ENCODE peak calls at places on chromosomes 4 and X, in six cellular contexts. L is K562, Y is HepG2, E is HCT116, T is GM12878, V is upper lobe of left lung. R is an unnamed sample.

GRCh38 chr4:4512282-4512681 is 29.6 kb downstream of the STX18 start:
- ATAC-seq in E (no peak), T (no peak), Y (peak), V (no peak), L (no peak), R (no peak)

GRCh38 chr4:8058031-8058479 is 100.6 kb downstream of the ABLIM2 start:
- ATAC-seq in T (no peak), V (no peak), L (no peak), Y (peak), E (no peak), R (no peak)

GRCh38 chr4:18291313-18291712 is 269.8 kb upstream of the LCORL start:
- ATAC-seq in T (no peak), E (no peak), Y (no peak), V (no peak), L (no peak), R (no peak)

GRCh38 chr4:681736-682451 is 7.1 kb downstream of the SLC49A3 start:
- ATAC-seq in E (peak), L (peak), Y (peak), V (no peak), T (no peak), R (peak)

GRCh38 chrX:18666614-18667013 is 5.3 kb downstream of the RS1 start:
- ATAC-seq in T (no peak), L (no peak), V (no peak), E (no peak), Y (no peak), R (no peak)

GRCh38 chr4:13966241-13967195 is 339.0 kb upstream of the BOD1L1 start:
- ATAC-seq in T (no peak), Y (no peak), E (no peak), V (no peak), L (no peak), R (no peak)

GRCh38 chrX:43002526-43003203 is 224.7 kb upstream of the PPP1R2C start:
- ATAC-seq in T (peak), V (no peak), E (no peak), L (no peak), Y (no peak), R (no peak)

GRCh38 chr4:38152721-38153412 is 192.7 kb downstream of the PTTG2 start:
- ATAC-seq in Y (no peak), V (no peak), T (no peak), E (no peak), L (no peak), R (no peak)

GRCh38 chr4:124276461-124276860 is 436.1 kb downstream of the ANKRD50 start:
- ATAC-seq in E (no peak), Y (no peak), L (no peak), V (no peak), T (no peak), R (no peak)

GRCh38 chrX:9147086-9147485 is 113.2 kb upstream of the FAM9B start:
- ATAC-seq in E (no peak), V (no peak), Y (no peak), L (no peak), T (no peak), R (no peak)

GRCh38 chrX:42934020-42934701 is 156.2 kb upstream of the PPP1R2C start:
- ATAC-seq in Y (no peak), E (no peak), L (no peak), T (peak), V (no peak), R (no peak)

GRCh38 chr4:38385286-38386010 is 278.6 kb upstream of the KLF3 start:
- ATAC-seq in Y (peak), V (peak), E (no peak), L (peak), T (no peak), R (peak)

GRCh38 chr4:5027366-5027765 is 8.1 kb upstream of the CYTL1 start:
- ATAC-seq in Y (no peak), T (no peak), L (no peak), V (no peak), E (no peak), R (no peak)

GRCh38 chr4:138460477-138460876 is 218.3 kb upstream of the SLC7A11 start:
- ATAC-seq in Y (no peak), V (no peak), L (no peak), E (no peak), T (no peak), R (no peak)

GRCh38 chr4:127782025-127782274 is 172 bp upstream of the HSPA4L start:
- ATAC-seq in L (peak), Y (no peak), E (peak), T (peak), V (peak), R (peak)

GRCh38 chrX:12681047-12681446 is 110.2 kb upstream of the PRPS2 start:
- ATAC-seq in T (no peak), Y (no peak), V (no peak), E (no peak), L (no peak), R (no peak)

GRCh38 chrX:40895246-40895645 is 159.9 kb upstream of the MED14 start:
- ATAC-seq in T (no peak), Y (no peak), V (no peak), L (no peak), E (no peak), R (no peak)

DNA sequence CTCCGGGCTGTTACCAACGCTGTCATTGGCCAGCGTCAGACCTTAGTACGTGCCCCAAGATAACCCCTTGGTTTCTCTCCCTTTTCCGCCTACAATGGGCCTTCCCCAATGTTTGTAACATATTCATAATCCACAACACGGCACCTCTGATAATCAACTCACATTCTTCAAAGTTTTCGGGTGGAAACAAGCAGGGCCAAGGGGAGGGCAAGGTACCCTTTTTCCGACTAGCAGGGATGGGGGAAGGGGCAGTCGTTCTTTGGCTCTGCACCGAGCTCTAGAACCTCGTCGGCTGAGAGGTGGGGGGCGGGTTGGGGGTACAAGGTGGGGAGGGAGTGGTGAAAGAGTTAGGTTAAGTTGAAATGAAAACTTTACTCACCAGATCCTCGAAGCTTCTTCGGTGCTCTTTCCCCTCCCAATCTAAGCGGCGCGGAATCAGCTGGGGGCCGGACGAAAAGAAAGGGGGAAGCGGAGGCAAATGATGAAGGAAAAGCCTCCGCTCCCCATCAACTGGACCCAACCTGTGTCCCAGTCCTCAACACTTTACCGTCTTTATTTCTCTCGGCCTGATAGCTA is 1.4 kb downstream of the BRWD3 start:
- ATAC-seq in E (peak), V (peak), L (peak), T (peak), Y (peak), R (peak)
- TF ChIP-seq POLR2A in E (no peak), V (no peak), L (no peak), T (no peak), Y (no peak), R (no peak)

GRCh38 chr4:122218762-122219161 is 66.6 kb downstream of the BLTP1 start:
- ATAC-seq in L (peak), T (peak), V (no peak), E (peak), Y (peak), R (no peak)

GRCh38 chr4:122212880-122213279 is 60.7 kb downstream of the BLTP1 start:
- ATAC-seq in V (no peak), E (no peak), L (no peak), Y (no peak), T (peak), R (no peak)
- H3K4me3 ChIP-seq in V (no peak), E (no peak), L (no peak), Y (no peak), T (no peak), R (no peak)

GRCh38 chr4:182914357-182914756 is 2.8 kb downstream of the DCTD start:
- ATAC-seq in Y (no peak), L (no peak), E (no peak), T (no peak), V (no peak), R (no peak)

GRCh38 chr4:182918791-182919302 is 1.7 kb upstream of the DCTD start:
- ATAC-seq in V (no peak), Y (no peak), L (no peak), E (no peak), T (peak), R (no peak)

GRCh38 chr4:182918044-182918607 is 940 bp upstream of the DCTD start:
- ATAC-seq in E (no peak), Y (no peak), L (no peak), T (peak), V (no peak), R (no peak)

GRCh38 chr4:182916483-182917181 is 554 bp downstream of the DCTD start:
- ATAC-seq in Y (peak), V (peak), T (peak), L (peak), E (peak), R (peak)

DNA sequence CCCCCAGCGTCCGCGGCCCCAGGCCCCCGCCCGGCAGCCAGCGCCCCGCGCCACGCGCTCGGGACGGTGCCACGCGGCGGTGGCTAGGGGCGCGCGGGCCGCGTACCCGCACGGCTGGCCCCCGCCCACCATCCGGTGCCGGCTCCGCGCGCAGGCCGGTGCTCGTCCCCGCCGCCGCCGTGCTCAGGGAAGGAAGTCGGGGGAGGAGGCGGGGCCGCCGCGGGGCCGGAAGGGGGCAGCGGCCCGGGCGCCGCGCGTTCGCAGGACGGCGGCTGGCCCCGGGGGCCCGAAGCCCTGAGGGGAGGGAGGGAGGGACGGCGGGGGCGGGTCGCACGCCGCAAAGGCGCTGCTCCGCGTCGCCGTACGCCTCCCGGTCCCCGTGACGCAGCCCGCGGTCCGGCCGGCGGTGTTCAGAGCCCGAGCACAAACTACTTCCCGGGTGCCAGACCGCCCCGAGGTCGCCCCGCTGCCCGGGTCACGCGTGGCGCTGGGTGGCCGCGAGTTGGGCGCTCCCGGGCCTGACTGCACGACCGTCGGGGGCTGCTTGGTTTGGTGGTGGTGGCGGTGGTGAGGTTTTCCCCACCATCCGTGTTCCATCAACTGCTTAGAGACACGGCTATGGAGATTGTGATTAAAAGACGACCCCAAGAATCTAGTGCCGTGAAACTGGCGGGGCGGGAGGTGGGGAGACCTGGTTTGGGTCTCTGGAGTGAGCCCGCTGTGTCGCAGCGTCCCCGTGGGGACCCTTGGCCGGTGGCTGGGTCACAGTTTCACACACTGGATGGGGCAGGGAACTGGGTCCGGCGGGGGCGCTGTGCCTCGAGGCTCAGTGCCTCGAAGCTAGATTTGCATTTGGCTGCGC is at the start of gene DCTD:
- ATAC-seq in T (peak), V (peak), Y (peak), E (peak), L (peak), R (peak)
- TF ChIP-seq POLR2AphosphoS5 in T (peak), V (peak), Y (peak), E (peak), L (peak), R (peak)

DNA sequence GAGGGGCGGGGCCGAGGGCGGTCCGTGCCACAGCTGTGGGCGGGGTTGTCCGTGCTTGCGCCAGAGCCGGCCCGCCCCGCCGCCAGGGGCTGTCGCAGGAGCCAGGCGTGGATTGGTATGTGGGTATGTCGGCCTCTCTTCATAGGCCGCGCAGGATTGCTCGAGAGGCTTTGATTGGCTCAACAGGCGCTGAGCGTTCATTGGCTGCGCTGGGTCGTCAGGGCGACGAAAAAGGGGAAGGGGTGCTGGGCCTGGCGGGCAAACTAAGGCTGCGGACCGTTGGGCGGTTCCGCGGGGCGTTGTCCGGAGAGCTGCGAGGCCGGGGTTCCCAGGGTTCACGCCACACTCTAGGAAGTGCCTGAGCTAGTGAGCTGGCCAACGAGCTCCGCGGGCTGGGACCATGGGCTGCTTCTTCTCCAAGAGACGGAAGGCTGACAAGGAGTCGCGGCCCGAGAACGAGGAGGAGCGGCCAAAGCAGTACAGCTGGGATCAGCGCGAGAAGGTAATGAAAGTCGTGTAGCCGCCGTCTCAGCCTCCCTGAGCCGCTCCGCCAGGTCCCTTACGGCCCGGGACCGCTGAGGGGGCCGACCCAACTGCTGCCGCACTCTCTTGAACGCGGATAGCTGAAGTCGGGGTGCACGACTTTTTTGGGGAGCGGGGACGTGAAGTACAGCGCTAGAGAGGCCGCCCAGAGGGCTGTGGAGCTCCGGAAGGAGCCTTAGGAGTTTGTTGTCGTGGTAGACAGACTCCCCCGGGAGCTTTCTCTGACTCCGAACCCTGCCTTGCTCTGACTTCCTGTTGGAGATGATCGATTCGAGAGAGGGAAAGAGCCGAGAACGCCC is at the start of gene RP2:
- ATAC-seq in L (peak), T (peak), E (peak), V (peak), Y (peak), R (peak)
- TF ChIP-seq POLR2A in L (peak), T (peak), E (peak), V (peak), Y (peak), R (peak)

DNA sequence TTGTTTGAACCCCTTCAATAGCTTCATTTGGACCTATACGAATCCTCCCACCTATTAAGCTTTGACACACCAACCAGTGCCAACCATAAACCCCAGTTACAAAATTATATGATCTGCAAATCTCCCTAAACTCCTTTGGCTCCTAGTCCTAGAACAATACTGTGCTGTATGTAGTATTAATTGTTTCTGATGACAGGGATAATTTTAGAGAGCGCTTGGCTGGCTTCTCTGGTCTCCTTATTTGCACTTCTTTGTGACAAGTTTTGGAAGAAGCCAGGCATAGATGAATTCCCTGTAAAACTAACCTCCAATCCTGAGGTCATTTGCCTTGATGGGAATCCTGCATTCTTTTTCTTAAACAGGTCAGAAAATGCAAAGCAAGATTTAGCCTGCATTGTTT is 433.0 kb downstream of the PPARGC1A start:
- ATAC-seq in V (no peak), E (no peak), Y (no peak), T (no peak), L (no peak), R (no peak)
- H3K4me3 ChIP-seq in V (no peak), E (no peak), Y (no peak), T (no peak), L (no peak), R (no peak)